ENCODE peak calls at places on chromosomes 6 and 20, in nine cellular contexts. X is brain microvascular endothelial cell; Q is tibial artery; N is RWPE2; T is left ventricle myocardium inferior; L is mammary epithelial cell; R is effector memory CD4-positive, alpha-beta T cell; V is kidney; K is heart left ventricle. E is an unnamed sample.

GRCh38 chr20:61433816-61434215 is 181.8 kb downstream of the CDH4 start:
- DNase-seq in X (no peak), Q (peak), N (peak), T (no peak), L (no peak), R (no peak), V (no peak), K (no peak), E (no peak)

GRCh38 chr6:87281426-87281825 is 41.0 kb upstream of the SMIM8 start:
- DNase-seq in X (no peak), Q (no peak), N (no peak), T (no peak), L (no peak), R (no peak), V (no peak), K (no peak), E (no peak)

GRCh38 chr20:58669287-58670006 is 18.4 kb downstream of the STX16 start:
- DNase-seq in X (no peak), Q (no peak), N (peak), T (no peak), L (no peak), R (no peak), V (no peak), K (no peak), E (no peak)

GRCh38 chr20:56411759-56412472 is at the start of gene CASS4:
- DNase-seq in X (peak), Q (no peak), N (no peak), T (no peak), L (no peak), R (no peak), V (no peak), K (no peak), E (no peak)

GRCh38 chr6:52352239-52353008 is 9.5 kb upstream of the PAQR8 start:
- DNase-seq in X (peak), Q (no peak), N (peak), T (no peak), L (peak), R (no peak), V (no peak), K (peak), E (no peak)

GRCh38 chr6:85321926-85322325 is 128.0 kb upstream of the NT5E start:
- DNase-seq in X (no peak), Q (no peak), N (no peak), T (no peak), L (no peak), R (no peak), V (no peak), K (no peak), E (no peak)

GRCh38 chr6:118645395-118645794 is 6.0 kb downstream of the CEP85L start:
- DNase-seq in X (no peak), Q (no peak), N (no peak), T (no peak), L (no peak), R (no peak), V (no peak), K (no peak), E (no peak)

GRCh38 chr6:356828-357251 is 34.7 kb upstream of the IRF4 start:
- DNase-seq in X (no peak), Q (no peak), N (no peak), T (peak), L (no peak), R (no peak), V (peak), K (peak), E (no peak)

GRCh38 chr6:23692184-23692583 is 433.8 kb upstream of the NRSN1 start:
- DNase-seq in X (no peak), Q (no peak), N (no peak), T (no peak), L (no peak), R (no peak), V (no peak), K (no peak), E (no peak)

GRCh38 chr6:5457983-5458683 is 196.8 kb downstream of the FARS2 start:
- DNase-seq in X (no peak), Q (no peak), N (no peak), T (no peak), L (peak), R (no peak), V (peak), K (peak), E (peak)

GRCh38 chr20:15992564-15992963 is 580.7 kb downstream of the KIF16B start:
- DNase-seq in X (peak), Q (no peak), N (no peak), T (no peak), L (peak), R (no peak), V (no peak), K (no peak), E (no peak)

GRCh38 chr20:20498081-20498861 is 130.4 kb downstream of the INSM1 start:
- DNase-seq in X (no peak), Q (no peak), N (no peak), T (no peak), L (no peak), R (no peak), V (no peak), K (no peak), E (no peak)

GRCh38 chr6:111846511-111847409 is 26.5 kb downstream of the FYN start:
- DNase-seq in X (no peak), Q (no peak), N (no peak), T (peak), L (no peak), R (no peak), V (no peak), K (peak), E (no peak)

GRCh38 chr6:64750910-64751309 is 956.1 kb downstream of the EYS start:
- DNase-seq in X (no peak), Q (no peak), N (no peak), T (no peak), L (no peak), R (no peak), V (no peak), K (no peak), E (no peak)

GRCh38 chr6:122789862-122790739 is 1.0 kb downstream of the SMPDL3A start:
- DNase-seq in X (peak), Q (no peak), N (no peak), T (peak), L (peak), R (no peak), V (peak), K (peak), E (peak)

GRCh38 chr6:74939309-74939708 is 266.5 kb downstream of the COL12A1 start:
- DNase-seq in X (no peak), Q (no peak), N (no peak), T (no peak), L (peak), R (no peak), V (no peak), K (no peak), E (no peak)

GRCh38 chr6:168028181-168028580 is 30.7 kb downstream of the KIF25 start:
- DNase-seq in X (no peak), Q (no peak), N (no peak), T (no peak), L (no peak), R (no peak), V (no peak), K (no peak), E (no peak)

GRCh38 chr6:75842191-75842590 is 93.2 kb downstream of the MYO6 start:
- DNase-seq in X (no peak), Q (no peak), N (no peak), T (no peak), L (no peak), R (no peak), V (no peak), K (no peak), E (no peak)

GRCh38 chr20:3325864-3326263 is 81.6 kb downstream of the DNAAF9 start:
- DNase-seq in X (no peak), Q (no peak), N (no peak), T (no peak), L (no peak), R (no peak), V (no peak), K (no peak), E (no peak)

GRCh38 chr6:133432021-133432989 is 191.1 kb downstream of the EYA4 start:
- DNase-seq in X (no peak), Q (no peak), N (no peak), T (no peak), L (no peak), R (no peak), V (no peak), K (no peak), E (no peak)

GRCh38 chr20:62762376-62762775 is 33.9 kb upstream of the MRGBP start:
- DNase-seq in X (no peak), Q (no peak), N (no peak), T (no peak), L (no peak), R (no peak), V (peak), K (peak), E (peak)

GRCh38 chr6:56378507-56378906 is 131.1 kb upstream of the COL21A1 start:
- DNase-seq in X (no peak), Q (no peak), N (no peak), T (no peak), L (no peak), R (no peak), V (peak), K (no peak), E (no peak)
- H3K27ac ChIP-seq in X (no peak), Q (no peak), N (peak), T (no peak), L (peak), R (no peak), V (no peak), K (no peak), E (no peak)

DNA sequence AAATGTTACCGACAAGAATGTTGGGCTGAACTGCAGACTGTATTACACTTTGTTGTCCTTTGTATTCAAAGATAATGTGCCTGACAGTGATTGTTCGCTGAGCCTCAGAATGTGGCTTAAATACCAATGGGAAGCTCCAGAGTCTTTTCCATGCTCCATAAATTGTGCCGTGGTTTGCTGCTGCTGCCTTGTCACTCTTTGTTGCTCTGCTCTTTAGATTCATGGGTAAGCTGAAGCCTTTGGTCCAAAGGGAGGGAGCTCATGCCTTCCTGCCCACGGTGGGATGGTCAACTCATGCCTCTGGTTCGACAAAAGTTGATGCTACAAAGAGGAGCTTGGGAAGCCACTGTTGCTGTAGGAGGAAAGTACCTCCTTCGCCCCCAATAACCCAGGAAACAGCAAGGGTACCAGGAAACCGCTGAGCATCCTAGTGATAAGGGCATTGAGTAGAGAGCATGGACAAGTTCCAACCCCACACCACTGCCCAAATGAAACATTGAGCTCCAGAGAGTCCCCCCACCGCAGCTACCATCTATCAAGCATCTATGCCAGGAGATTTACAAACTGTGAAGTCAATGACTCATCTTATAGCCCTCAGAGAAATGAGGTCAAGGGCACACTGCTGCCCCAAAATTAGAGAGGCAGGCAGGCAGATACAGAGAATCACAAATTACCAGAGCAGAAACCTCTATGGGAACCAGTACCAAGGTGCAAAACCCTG is 118.4 kb upstream of the ARID1B start:
- DNase-seq in X (no peak), Q (no peak), N (no peak), T (no peak), L (no peak), R (no peak), V (no peak), K (no peak), E (no peak)
- H3K27ac ChIP-seq in X (no peak), Q (peak), N (no peak), T (peak), L (no peak), R (no peak), V (no peak), K (no peak), E (peak)

GRCh38 chr20:7924692-7925091 is 15.6 kb downstream of the HAO1 start:
- DNase-seq in X (peak), Q (no peak), N (no peak), T (no peak), L (peak), R (no peak), V (no peak), K (no peak), E (no peak)

GRCh38 chr20:7930386-7930785 is 9.9 kb downstream of the HAO1 start:
- DNase-seq in X (no peak), Q (no peak), N (no peak), T (no peak), L (no peak), R (no peak), V (no peak), K (no peak), E (no peak)

GRCh38 chr20:7926767-7927166 is 13.5 kb downstream of the HAO1 start:
- DNase-seq in X (peak), Q (no peak), N (no peak), T (no peak), L (no peak), R (no peak), V (no peak), K (no peak), E (no peak)

GRCh38 chr20:7926323-7926722 is 13.9 kb downstream of the HAO1 start:
- DNase-seq in X (no peak), Q (no peak), N (no peak), T (no peak), L (no peak), R (no peak), V (no peak), K (no peak), E (no peak)
- H3K27ac ChIP-seq in X (no peak), Q (no peak), N (no peak), T (no peak), L (no peak), R (no peak), V (no peak), K (no peak), E (no peak)

GRCh38 chr20:49711331-49711987 is 2.2 kb downstream of the B4GALT5 start:
- DNase-seq in X (no peak), Q (no peak), N (no peak), T (no peak), L (no peak), R (no peak), V (no peak), K (no peak), E (no peak)

GRCh38 chr20:49712918-49713778 is 530 bp downstream of the B4GALT5 start:
- DNase-seq in X (no peak), Q (peak), N (peak), T (peak), L (no peak), R (no peak), V (peak), K (peak), E (peak)

GRCh38 chr20:49713779-49714712 is at the start of gene B4GALT5:
- DNase-seq in X (peak), Q (peak), N (peak), T (peak), L (no peak), R (peak), V (peak), K (peak), E (peak)

GRCh38 chr20:49715466-49715865 is 1.8 kb upstream of the B4GALT5 start:
- DNase-seq in X (no peak), Q (no peak), N (peak), T (no peak), L (no peak), R (no peak), V (no peak), K (no peak), E (no peak)

DNA sequence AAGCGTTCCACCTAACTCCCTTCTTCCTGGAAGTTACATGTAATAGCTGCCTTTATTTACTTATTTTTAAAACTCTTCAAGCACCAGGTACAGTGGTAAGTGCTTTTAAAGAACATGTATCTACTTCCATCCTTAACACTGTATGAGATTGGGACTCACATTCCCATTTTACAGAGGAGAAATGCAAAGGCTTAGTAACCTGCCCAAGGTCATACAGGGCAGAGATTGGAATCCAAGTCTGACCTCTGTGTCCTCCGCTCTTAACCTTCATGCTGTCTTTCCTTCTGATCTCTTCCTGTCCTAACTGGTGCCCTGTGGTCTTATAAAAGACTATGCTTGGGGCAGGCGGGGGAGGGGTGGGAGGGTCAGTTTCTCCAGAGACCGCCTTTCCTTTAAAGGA is 1.6 kb downstream of the B4GALT5 start:
- DNase-seq in X (no peak), Q (no peak), N (no peak), T (no peak), L (no peak), R (no peak), V (no peak), K (no peak), E (no peak)
- H3K27ac ChIP-seq in X (no peak), Q (peak), N (peak), T (peak), L (no peak), R (no peak), V (peak), K (no peak), E (peak)

GRCh38 chr6:166558156-166559025 is 28.1 kb downstream of the RAMACL start:
- DNase-seq in X (no peak), Q (no peak), N (no peak), T (no peak), L (no peak), R (no peak), V (no peak), K (no peak), E (no peak)
- H3K27ac ChIP-seq in X (no peak), Q (no peak), N (peak), T (peak), L (peak), R (no peak), V (no peak), K (no peak), E (no peak)

GRCh38 chr6:140062042-140063041 is 687.9 kb upstream of the CITED2 start:
- DNase-seq in X (peak), Q (peak), N (peak), T (peak), L (peak), R (no peak), V (peak), K (peak), E (peak)

GRCh38 chr6:140064371-140064770 is 689.9 kb upstream of the CITED2 start:
- DNase-seq in X (no peak), Q (no peak), N (no peak), T (peak), L (no peak), R (no peak), V (no peak), K (no peak), E (no peak)

GRCh38 chr6:140058846-140059245 is 684.4 kb upstream of the CITED2 start:
- DNase-seq in X (no peak), Q (no peak), N (no peak), T (no peak), L (no peak), R (no peak), V (no peak), K (no peak), E (no peak)

GRCh38 chr6:140059947-140060346 is 685.5 kb upstream of the CITED2 start:
- DNase-seq in X (no peak), Q (no peak), N (no peak), T (no peak), L (no peak), R (no peak), V (no peak), K (no peak), E (no peak)

GRCh38 chr6:140061422-140062041 is 687.1 kb upstream of the CITED2 start:
- DNase-seq in X (no peak), Q (no peak), N (no peak), T (no peak), L (no peak), R (no peak), V (no peak), K (no peak), E (no peak)
- H3K27ac ChIP-seq in X (peak), Q (peak), N (peak), T (peak), L (peak), R (no peak), V (no peak), K (peak), E (peak)

GRCh38 chr20:47606414-47607207 is 104.9 kb downstream of the NCOA3 start:
- DNase-seq in X (no peak), Q (no peak), N (no peak), T (no peak), L (no peak), R (no peak), V (no peak), K (no peak), E (no peak)
- H3K27ac ChIP-seq in X (no peak), Q (no peak), N (peak), T (peak), L (peak), R (peak), V (no peak), K (no peak), E (no peak)

GRCh38 chr6:79570129-79570801 is 33.0 kb upstream of the LCA5 start:
- DNase-seq in X (peak), Q (no peak), N (no peak), T (no peak), L (peak), R (no peak), V (no peak), K (no peak), E (no peak)
- H3K27ac ChIP-seq in X (peak), Q (no peak), N (peak), T (no peak), L (no peak), R (no peak), V (peak), K (no peak), E (no peak)

GRCh38 chr20:53522026-53522425 is 71.6 kb downstream of the ZNF217 start:
- DNase-seq in X (no peak), Q (no peak), N (no peak), T (no peak), L (no peak), R (no peak), V (no peak), K (no peak), E (no peak)
- H3K27ac ChIP-seq in X (no peak), Q (no peak), N (no peak), T (no peak), L (no peak), R (no peak), V (no peak), K (no peak), E (no peak)